ENCODE peak calls at places on chromosomes 6 and 20, in four cellular contexts. J is WTC11, G is SK-N-SH, T is K562. H is an unnamed sample.

GRCh38 chr6:25934735-25935313 is 4.3 kb upstream of the SLC17A2 start:
- DNase-seq in J (no peak), T (no peak), G (no peak), H (no peak)

GRCh38 chr6:80163754-80164187 is 57.3 kb downstream of the BCKDHB start:
- DNase-seq in G (no peak), T (no peak), J (no peak), H (peak; percentile 26)

GRCh38 chr20:50915424-50915823 is 15.8 kb downstream of the ADNP start:
- DNase-seq in T (no peak), J (no peak), G (peak; percentile 32), H (no peak)

GRCh38 chr20:50192364-50193168 is 1.9 kb downstream of the CEBPB start:
- DNase-seq in T (peak; percentile 58), G (peak; percentile 85), J (peak; percentile 73), H (peak; percentile 92)

GRCh38 chr20:35093245-35093884 is 758 bp upstream of the TRPC4AP start:
- DNase-seq in J (no peak), G (no peak), T (no peak), H (no peak)

GRCh38 chr6:105835373-105835772 is 250.8 kb upstream of the PRDM1 start:
- DNase-seq in G (no peak), T (peak; percentile 40), J (peak; percentile 69), H (peak; percentile 31)

GRCh38 chr6:53369876-53370515 is 21.2 kb upstream of the ELOVL5 start:
- DNase-seq in T (no peak), J (no peak), G (no peak), H (no peak)

GRCh38 chr6:28335564-28336283 is at the start of gene ZSCAN31:
- DNase-seq in G (peak; percentile 81), J (peak; percentile 87), T (peak; percentile 97), H (peak; percentile 99)

GRCh38 chr6:83546636-83547035 is 34.3 kb downstream of the PRSS35 start:
- DNase-seq in T (no peak), J (no peak), G (no peak), H (no peak)

GRCh38 chr20:48214601-48215000 is 429.3 kb upstream of the SULF2 start:
- DNase-seq in G (no peak), J (no peak), T (no peak), H (no peak)

GRCh38 chr6:2021713-2022125 is 223.7 kb downstream of the GMDS start:
- DNase-seq in J (no peak), G (no peak), T (no peak), H (no peak)

GRCh38 chr6:107361568-107362270 is 97.6 kb downstream of the PDSS2 start:
- DNase-seq in T (no peak), J (no peak), G (no peak), H (peak; percentile 85)

GRCh38 chr6:107173779-107174178 is 58.5 kb upstream of the BEND3 start:
- DNase-seq in J (no peak), T (no peak), G (no peak), H (no peak)

GRCh38 chr6:85923013-85923430 is 280.3 kb upstream of the SYNCRIP start:
- DNase-seq in G (peak; percentile 53), T (no peak), J (peak; percentile 31), H (peak; percentile 41)

GRCh38 chr20:23094213-23094896 is 8.2 kb upstream of the CD93 start:
- DNase-seq in G (no peak), J (no peak), T (no peak), H (no peak)
- TF ChIP-seq FOXJ3 in G (no peak), J (no peak), T (no peak), H (no peak)

GRCh38 chr6:78995946-78996345 is 82.1 kb downstream of the PHIP start:
- DNase-seq in G (no peak), J (no peak), T (no peak), H (no peak)
- TF ChIP-seq FOXJ3 in G (no peak), J (no peak), T (no peak), H (no peak)

GRCh38 chr6:63306446-63306845 is 13.3 kb downstream of the LGSN start:
- DNase-seq in J (no peak), T (no peak), G (no peak), H (no peak)
- TF ChIP-seq FOXJ3 in J (no peak), T (no peak), G (no peak), H (no peak)

DNA sequence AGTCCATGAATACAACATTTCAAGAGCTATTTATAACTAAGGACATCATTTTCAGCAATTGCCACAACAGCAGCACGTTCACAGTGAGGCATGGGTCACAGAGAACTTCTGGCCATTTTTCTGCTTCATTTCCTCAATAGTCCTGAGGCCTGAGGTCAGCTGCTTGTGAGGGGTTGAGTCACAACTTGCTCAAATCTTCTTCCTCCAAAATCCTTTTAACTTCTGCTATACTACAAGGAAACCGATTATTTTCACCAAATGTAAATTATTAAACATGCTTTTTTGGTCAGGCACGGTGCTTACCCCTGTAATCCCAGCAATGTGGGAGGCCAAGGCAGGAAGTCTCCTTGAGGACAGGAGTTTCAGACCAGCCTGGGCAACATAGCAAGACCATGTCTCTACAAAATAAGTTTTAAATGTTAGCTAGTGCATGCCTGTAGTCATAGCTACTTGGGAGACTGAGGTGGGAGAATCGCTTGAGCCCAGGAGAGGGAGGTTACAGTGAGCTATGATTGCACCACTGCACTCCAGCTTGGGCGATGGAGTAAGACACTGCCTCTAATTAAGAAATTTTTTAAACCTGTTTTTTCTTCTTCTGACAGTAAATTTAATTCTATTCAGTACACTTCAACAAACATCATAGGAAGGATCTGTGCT is 11.2 kb upstream of the SLC16A10 start:
- DNase-seq in T (no peak), J (no peak), G (no peak), H (no peak)
- TF ChIP-seq FOXJ3 in T (no peak), J (no peak), G (no peak), H (no peak)

GRCh38 chr6:143621876-143622605 is 55.7 kb upstream of the PHACTR2 start:
- DNase-seq in T (no peak), G (no peak), J (no peak), H (no peak)

GRCh38 chr6:143619844-143620243 is 57.9 kb upstream of the PHACTR2 start:
- DNase-seq in J (no peak), T (no peak), G (no peak), H (peak; percentile 49)

GRCh38 chr6:143620461-143620860 is 57.3 kb upstream of the PHACTR2 start:
- DNase-seq in J (no peak), G (no peak), T (no peak), H (no peak)

GRCh38 chr6:143616741-143617140 is 61.0 kb upstream of the PHACTR2 start:
- DNase-seq in J (no peak), G (no peak), T (no peak), H (no peak)

GRCh38 chr6:143621159-143621873 is 56.4 kb upstream of the PHACTR2 start:
- DNase-seq in T (no peak), J (no peak), G (no peak), H (no peak)
- TF ChIP-seq FOXJ3 in T (no peak), J (no peak), G (no peak), H (no peak)

GRCh38 chr20:59514554-59514953 is 89.8 kb upstream of the PHACTR3 start:
- DNase-seq in T (no peak), G (no peak), J (no peak), H (no peak)

GRCh38 chr20:59518881-59519706 is 85.2 kb upstream of the PHACTR3 start:
- DNase-seq in T (peak; percentile 57), G (peak; percentile 73), J (peak; percentile 54), H (peak; percentile 73)

GRCh38 chr20:59515906-59516209 is 88.5 kb upstream of the PHACTR3 start:
- DNase-seq in G (no peak), T (no peak), J (no peak), H (no peak)

GRCh38 chr20:59519707-59520014 is 84.7 kb upstream of the PHACTR3 start:
- DNase-seq in G (no peak), T (no peak), J (no peak), H (no peak)

GRCh38 chr20:59515013-59515905 is 89.1 kb upstream of the PHACTR3 start:
- DNase-seq in T (peak; percentile 65), G (peak; percentile 89), J (peak; percentile 91), H (peak; percentile 73)
- TF ChIP-seq FOXJ3 in T (no peak), G (no peak), J (no peak), H (no peak)

DNA sequence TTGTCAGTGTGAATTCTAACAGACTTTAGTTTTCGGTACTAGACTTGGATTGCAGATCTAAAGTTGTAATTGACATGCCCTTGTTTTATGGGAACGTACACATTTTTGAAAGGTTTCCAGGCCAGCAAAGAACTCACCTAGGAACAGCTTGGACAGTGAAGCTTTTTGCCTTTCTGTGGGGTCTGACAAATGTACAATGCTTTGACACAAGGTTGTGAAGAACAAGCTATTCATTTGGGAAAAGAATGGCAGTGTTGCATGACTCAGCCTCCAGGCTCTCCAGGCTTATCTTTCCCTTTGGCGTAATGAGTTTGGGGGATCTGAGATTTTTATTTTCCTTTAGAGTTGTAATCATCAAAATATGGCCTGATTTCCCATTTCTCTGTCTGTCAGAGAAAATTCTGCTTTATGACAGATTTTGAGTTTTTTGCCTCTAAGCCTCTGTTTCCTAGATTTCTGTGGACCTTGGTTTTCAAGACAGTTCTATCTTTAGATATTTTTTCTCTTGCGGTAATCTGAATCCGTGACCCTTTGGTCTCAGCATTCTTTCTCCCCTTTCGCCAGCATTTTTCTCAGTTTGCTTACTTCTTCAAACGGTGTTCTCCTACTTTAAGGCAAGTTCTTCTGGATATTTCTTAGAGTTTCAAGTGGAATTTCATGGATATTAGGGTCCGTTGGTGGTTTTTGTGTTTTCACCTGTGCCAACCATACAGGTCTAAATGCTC is 221.0 kb downstream of the ADGB start:
- DNase-seq in J (no peak), G (no peak), T (no peak), H (no peak)
- TF ChIP-seq FOXJ3 in J (no peak), G (no peak), T (no peak), H (no peak)

DNA sequence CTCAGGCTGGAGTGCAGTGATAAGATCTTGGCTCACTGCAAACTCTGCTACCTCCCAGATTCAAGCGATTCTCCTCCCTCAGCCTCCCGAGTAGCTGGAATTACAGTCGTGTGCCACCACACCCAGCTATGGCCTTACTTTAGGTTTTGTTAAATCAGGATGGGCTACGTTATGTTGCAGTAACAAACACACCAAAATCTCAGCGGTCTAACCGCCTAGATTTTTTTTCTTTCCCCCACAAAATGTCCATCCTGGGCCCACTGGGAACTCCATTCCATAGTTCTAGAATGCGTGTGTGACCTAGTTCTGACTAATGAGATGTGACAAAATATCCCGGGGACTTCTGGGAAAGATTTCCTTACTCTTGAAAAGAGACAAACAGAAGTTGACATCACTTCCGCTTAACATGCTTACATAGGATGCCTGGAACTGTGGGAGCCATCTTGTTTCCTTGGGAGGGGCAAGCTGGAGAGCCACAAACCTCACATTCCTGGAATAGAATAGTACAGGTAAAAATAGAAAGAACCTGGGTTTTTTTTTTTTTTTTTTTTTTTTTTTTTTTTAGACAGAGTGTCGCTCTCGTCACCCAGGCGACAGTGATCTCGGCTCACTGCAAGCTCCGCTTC is 42.3 kb upstream of the TRERF1 start:
- DNase-seq in G (no peak), T (no peak), J (no peak), H (no peak)
- TF ChIP-seq FOXJ3 in G (no peak), T (no peak), J (no peak), H (no peak)

GRCh38 chr20:36847009-36847709 is 28.8 kb upstream of the TLDC2 start:
- DNase-seq in T (no peak), J (no peak), G (no peak), H (no peak)
- TF ChIP-seq FOXJ3 in T (no peak), J (no peak), G (no peak), H (no peak)

GRCh38 chr6:164331026-164331425 is 916.5 kb downstream of the QKI start:
- DNase-seq in J (no peak), G (no peak), T (no peak), H (no peak)
- TF ChIP-seq FOXJ3 in J (no peak), G (no peak), T (no peak), H (no peak)

H was measured in HepG2.